ENCODE peak calls at places on chromosomes 3 and 15, in five cellular contexts. One of them, this sample, is unnamed.

GRCh38 chr3:197667968-197668367 is 68.7 kb downstream of the RUBCN start:
- DNase-seq in A549: no peak
- DNase-seq in K562: no peak
- DNase-seq in HepG2: peak
- DNase-seq in WTC11: no peak
- DNase-seq in this sample: no peak

GRCh38 chr3:113223831-113224240 is 12.5 kb downstream of the BOC start:
- DNase-seq in HepG2: no peak
- DNase-seq in A549: no peak
- DNase-seq in WTC11: no peak
- DNase-seq in K562: no peak
- DNase-seq in this sample: no peak

GRCh38 chr15:99102332-99103235 is 2.3 kb upstream of the SYNM start:
- DNase-seq in WTC11: no peak
- DNase-seq in K562: no peak
- DNase-seq in A549: no peak
- DNase-seq in HepG2: no peak
- DNase-seq in this sample: no peak

GRCh38 chr15:73575636-73576247 is 57.4 kb downstream of the NPTN start:
- DNase-seq in A549: no peak
- DNase-seq in WTC11: no peak
- DNase-seq in HepG2: no peak
- DNase-seq in K562: no peak
- DNase-seq in this sample: no peak

GRCh38 chr15:29092376-29093064 is 177.1 kb downstream of the NSMCE3 start:
- DNase-seq in WTC11: no peak
- DNase-seq in A549: no peak
- DNase-seq in HepG2: no peak
- DNase-seq in K562: no peak
- DNase-seq in this sample: no peak

GRCh38 chr15:92663250-92663951 is 7.8 kb upstream of the FAM174B start:
- DNase-seq in K562: no peak
- DNase-seq in A549: no peak
- DNase-seq in HepG2: no peak
- DNase-seq in WTC11: no peak
- DNase-seq in this sample: peak

GRCh38 chr15:49238342-49238741 is 68.3 kb downstream of the GALK2 start:
- DNase-seq in HepG2: no peak
- DNase-seq in WTC11: no peak
- DNase-seq in A549: no peak
- DNase-seq in K562: no peak
- DNase-seq in this sample: no peak

GRCh38 chr3:192303235-192303634 is 424.1 kb downstream of the FGF12 start:
- DNase-seq in A549: no peak
- DNase-seq in HepG2: no peak
- DNase-seq in K562: no peak
- DNase-seq in WTC11: no peak
- DNase-seq in this sample: no peak

GRCh38 chr3:167032267-167032876 is 347.7 kb downstream of the ZBBX start:
- DNase-seq in WTC11: no peak
- DNase-seq in K562: no peak
- DNase-seq in HepG2: peak
- DNase-seq in A549: no peak
- DNase-seq in this sample: no peak

GRCh38 chr3:111603679-111604643 is 8.8 kb upstream of the ZBED2 start:
- DNase-seq in HepG2: no peak
- DNase-seq in WTC11: no peak
- DNase-seq in A549: no peak
- DNase-seq in K562: no peak
- DNase-seq in this sample: no peak

GRCh38 chr15:83816124-83816883 is 162.4 kb downstream of the ADAMTSL3 start:
- DNase-seq in K562: no peak
- DNase-seq in A549: no peak
- DNase-seq in HepG2: no peak
- DNase-seq in WTC11: no peak
- DNase-seq in this sample: no peak

GRCh38 chr3:44883999-44884431 is 9.6 kb downstream of the TGM4 start:
- DNase-seq in K562: no peak
- DNase-seq in HepG2: no peak
- DNase-seq in A549: peak
- DNase-seq in WTC11: no peak
- DNase-seq in this sample: no peak

GRCh38 chr3:65562444-65562843 is 476.3 kb downstream of the MAGI1 start:
- DNase-seq in A549: no peak
- DNase-seq in HepG2: no peak
- DNase-seq in WTC11: no peak
- DNase-seq in K562: no peak
- DNase-seq in this sample: no peak
- TF ChIP-seq ESRRA in A549: no peak
- TF ChIP-seq ESRRA in HepG2: no peak
- TF ChIP-seq ESRRA in WTC11: no peak
- TF ChIP-seq ESRRA in K562: no peak
- TF ChIP-seq ESRRA in this sample: no peak

DNA sequence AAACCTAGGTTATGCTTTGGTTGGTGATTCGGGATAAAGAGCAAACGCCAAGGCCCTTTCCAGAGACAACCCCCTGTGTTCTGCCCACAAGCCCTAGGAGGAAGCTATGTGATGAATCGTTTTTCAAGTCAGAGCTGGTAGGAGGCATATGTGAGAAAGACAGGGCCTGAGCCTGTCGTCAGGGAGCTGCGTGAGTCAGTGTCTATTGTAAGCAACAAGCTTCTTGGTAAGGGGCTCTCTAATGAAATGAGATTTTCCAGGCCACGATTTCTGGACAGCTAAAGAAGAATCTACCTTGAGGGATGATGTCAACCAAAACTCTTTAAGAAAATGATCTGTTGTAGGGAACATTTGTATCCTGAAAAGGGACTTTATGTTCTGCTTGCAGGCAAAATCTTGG is 318.9 kb upstream of the IL12A start:
- DNase-seq in K562: no peak
- DNase-seq in HepG2: no peak
- DNase-seq in WTC11: no peak
- DNase-seq in A549: no peak
- DNase-seq in this sample: no peak
- TF ChIP-seq ESRRA in K562: no peak
- TF ChIP-seq ESRRA in HepG2: no peak
- TF ChIP-seq ESRRA in WTC11: no peak
- TF ChIP-seq ESRRA in A549: no peak
- TF ChIP-seq ESRRA in this sample: no peak

GRCh38 chr15:56425276-56425675 is 39.7 kb downstream of the MNS1 start:
- DNase-seq in HepG2: no peak
- DNase-seq in A549: no peak
- DNase-seq in WTC11: no peak
- DNase-seq in K562: no peak
- DNase-seq in this sample: no peak

GRCh38 chr15:56425976-56426375 is 39.0 kb downstream of the MNS1 start:
- DNase-seq in K562: no peak
- DNase-seq in HepG2: no peak
- DNase-seq in WTC11: no peak
- DNase-seq in A549: no peak
- DNase-seq in this sample: no peak

GRCh38 chr15:56432304-56432703 is 32.6 kb downstream of the MNS1 start:
- DNase-seq in K562: no peak
- DNase-seq in A549: no peak
- DNase-seq in HepG2: no peak
- DNase-seq in WTC11: no peak
- DNase-seq in this sample: no peak

DNA sequence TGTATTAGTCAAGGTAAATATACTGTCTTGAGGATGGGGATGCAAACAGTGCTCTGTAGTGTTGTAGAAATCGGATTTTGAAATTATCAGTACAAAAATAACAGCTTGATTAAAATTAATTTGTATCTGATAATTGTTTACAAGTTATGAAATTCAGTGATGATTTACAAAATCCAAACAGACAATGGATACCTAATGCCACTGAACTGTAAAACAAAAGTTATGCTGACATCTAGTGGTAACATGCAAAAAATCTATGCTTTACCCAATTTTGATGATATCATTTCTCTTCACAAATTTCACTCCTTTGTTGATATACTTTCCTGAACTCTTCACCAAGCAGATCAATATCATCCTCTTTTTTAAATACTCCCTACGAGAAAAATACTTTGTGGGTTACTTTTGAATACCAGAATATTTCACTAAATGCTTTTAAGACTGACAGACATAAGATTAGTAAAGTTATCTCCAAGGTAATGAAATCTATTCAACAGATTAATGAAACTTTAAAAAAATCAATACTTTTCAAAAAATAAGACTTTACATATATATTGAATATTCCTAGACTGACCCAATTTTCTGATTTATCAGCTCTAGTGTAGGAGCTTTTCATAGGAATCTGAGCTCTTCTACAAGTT is 36.0 kb downstream of the MNS1 start:
- DNase-seq in WTC11: no peak
- DNase-seq in A549: peak
- DNase-seq in K562: peak
- DNase-seq in HepG2: peak
- DNase-seq in this sample: peak
- TF ChIP-seq ESRRA in WTC11: no peak
- TF ChIP-seq ESRRA in A549: no peak
- TF ChIP-seq ESRRA in K562: no peak
- TF ChIP-seq ESRRA in HepG2: no peak
- TF ChIP-seq ESRRA in this sample: no peak

DNA sequence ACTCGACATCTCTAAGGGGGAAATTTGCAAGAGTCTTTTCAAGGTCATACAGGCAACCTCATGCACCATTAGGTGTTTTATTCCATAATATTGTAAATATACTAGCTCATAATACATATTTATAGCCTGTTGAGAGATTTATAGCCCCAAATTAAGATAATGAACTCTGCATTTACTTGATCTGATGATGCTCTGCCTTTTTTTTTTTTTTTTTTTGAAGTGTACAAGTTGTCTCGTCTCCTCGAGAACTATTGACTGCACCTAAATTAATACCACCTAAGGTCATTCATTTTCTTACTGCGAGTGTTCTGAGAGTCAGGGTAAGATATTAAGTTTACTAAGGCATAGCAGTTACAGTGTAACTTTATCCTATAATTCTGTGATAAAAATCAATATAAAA is 6.1 kb downstream of the CHRNA5 start:
- DNase-seq in A549: no peak
- DNase-seq in WTC11: no peak
- DNase-seq in HepG2: no peak
- DNase-seq in K562: no peak
- DNase-seq in this sample: no peak
- TF ChIP-seq ESRRA in A549: no peak
- TF ChIP-seq ESRRA in WTC11: no peak
- TF ChIP-seq ESRRA in HepG2: no peak
- TF ChIP-seq ESRRA in K562: no peak
- TF ChIP-seq ESRRA in this sample: no peak

GRCh38 chr3:141878812-141879211 is 2.4 kb downstream of the ATP1B3 start:
- DNase-seq in WTC11: no peak
- DNase-seq in HepG2: no peak
- DNase-seq in K562: no peak
- DNase-seq in A549: no peak
- DNase-seq in this sample: no peak
- TF ChIP-seq ESRRA in WTC11: no peak
- TF ChIP-seq ESRRA in HepG2: no peak
- TF ChIP-seq ESRRA in K562: no peak
- TF ChIP-seq ESRRA in A549: no peak
- TF ChIP-seq ESRRA in this sample: no peak

GRCh38 chr15:88185584-88185983 is 71.0 kb downstream of the NTRK3 start:
- DNase-seq in HepG2: no peak
- DNase-seq in K562: no peak
- DNase-seq in WTC11: no peak
- DNase-seq in A549: no peak
- DNase-seq in this sample: no peak
- TF ChIP-seq ESRRA in HepG2: no peak
- TF ChIP-seq ESRRA in K562: no peak
- TF ChIP-seq ESRRA in WTC11: no peak
- TF ChIP-seq ESRRA in A549: no peak
- TF ChIP-seq ESRRA in this sample: no peak

GRCh38 chr3:53161820-53162671 is 1.0 kb downstream of the PRKCD start:
- DNase-seq in HepG2: no peak
- DNase-seq in K562: peak
- DNase-seq in A549: peak
- DNase-seq in WTC11: peak
- DNase-seq in this sample: no peak
- TF ChIP-seq ESRRA in HepG2: no peak
- TF ChIP-seq ESRRA in K562: no peak
- TF ChIP-seq ESRRA in A549: no peak
- TF ChIP-seq ESRRA in WTC11: no peak
- TF ChIP-seq ESRRA in this sample: no peak